ENCODE peak calls at places on chromosomes 3 and 15, in ten cellular contexts. J is psoas muscle, C is tibial nerve, B is fibroblast of lung, U is tibial artery, E is bronchial epithelial cell, P is BE2C, G is kidney epithelial cell, I is brain microvascular endothelial cell, T is cardiac muscle cell. Q is an unnamed sample.
A peak's percentile ranks its signal among the peaks of the same experiment; 100 is the strongest.

GRCh38 chr15:40061212-40061901 is 22.4 kb upstream of the SRP14 start:
- DNase-seq in C (no peak), B (no peak), I (no peak), G (no peak), T (no peak), J (no peak), E (no peak), U (peak; percentile 4), P (no peak), Q (no peak)

GRCh38 chr3:9866639-9867038 is 13.4 kb downstream of the CIDEC start:
- DNase-seq in I (no peak), P (no peak), C (no peak), E (no peak), B (no peak), G (no peak), J (no peak), T (peak; percentile 61), U (no peak), Q (no peak)

GRCh38 chr3:142053244-142053643 is 96.1 kb downstream of the TFDP2 start:
- DNase-seq in B (no peak), J (no peak), U (no peak), C (no peak), E (no peak), P (no peak), G (no peak), I (no peak), T (no peak), Q (no peak)

GRCh38 chr3:103056953-103057450 is 622.2 kb downstream of the ZPLD1 start:
- DNase-seq in I (no peak), P (no peak), T (no peak), U (no peak), E (no peak), B (no peak), C (no peak), J (no peak), G (no peak), Q (no peak)

GRCh38 chr3:119352235-119352634 is 58.1 kb downstream of the ARHGAP31 start:
- DNase-seq in E (peak; percentile 41), J (no peak), I (peak; percentile 20), B (no peak), T (no peak), G (no peak), C (no peak), P (no peak), U (no peak), Q (peak; percentile 79)

GRCh38 chr3:168395551-168395950 is 299.8 kb upstream of the GOLIM4 start:
- DNase-seq in T (no peak), G (no peak), C (no peak), E (no peak), J (no peak), B (no peak), P (no peak), I (peak; percentile 25), U (no peak), Q (no peak)

GRCh38 chr3:156668073-156668763 is 6.2 kb upstream of the TIPARP start:
- DNase-seq in J (no peak), E (peak; percentile 79), P (no peak), G (no peak), I (no peak), B (peak; percentile 62), C (no peak), U (no peak), T (no peak), Q (no peak)

GRCh38 chr15:30929064-30929669 is 25.5 kb downstream of the FAN1 start:
- DNase-seq in U (no peak), B (no peak), T (no peak), I (no peak), J (no peak), G (no peak), P (peak; percentile 82), E (no peak), C (no peak), Q (no peak)

GRCh38 chr15:45181491-45182285 is 6.1 kb downstream of the SHF start:
- DNase-seq in T (no peak), G (no peak), I (no peak), C (no peak), B (no peak), E (no peak), P (peak; percentile 52), J (no peak), U (no peak), Q (no peak)

GRCh38 chr3:116005404-116005803 is 382.1 kb downstream of the GAP43 start:
- DNase-seq in E (peak; percentile 97), I (peak; percentile 98), B (peak; percentile 89), J (no peak), T (peak; percentile 92), G (peak; percentile 96), U (no peak), C (no peak), P (peak; percentile 60), Q (no peak)

GRCh38 chr15:35121611-35122359 is 36.7 kb upstream of the NANOGP8 start:
- DNase-seq in U (peak; percentile 20), J (peak; percentile 45), I (no peak), B (no peak), E (no peak), P (no peak), T (no peak), G (no peak), C (no peak), Q (no peak)

GRCh38 chr3:51955893-51956770 is 951 bp downstream of the GPR62 start:
- DNase-seq in E (peak; percentile 74), C (no peak), B (peak; percentile 54), I (no peak), T (peak; percentile 83), U (no peak), G (no peak), J (peak; percentile 82), P (no peak), Q (no peak)

GRCh38 chr3:52670621-52671521 is 14.8 kb downstream of the PBRM1 start:
- DNase-seq in E (peak; percentile 100), B (peak; percentile 100), J (no peak), T (peak; percentile 99), I (peak; percentile 99), C (no peak), P (no peak), U (peak; percentile 36), G (peak; percentile 100), Q (peak; percentile 62)

GRCh38 chr15:40345867-40346578 is 4.8 kb upstream of the PHGR1 start:
- DNase-seq in I (no peak), T (no peak), J (peak; percentile 37), U (no peak), E (no peak), B (no peak), G (no peak), P (no peak), C (no peak), Q (no peak)

GRCh38 chr3:45981321-45982038 is 14.1 kb downstream of the FYCO1 start:
- DNase-seq in B (peak; percentile 25), I (peak; percentile 65), E (no peak), J (no peak), T (peak; percentile 46), U (no peak), P (no peak), G (peak; percentile 64), C (no peak), Q (no peak)

GRCh38 chr3:46239301-46239938 is 2.8 kb upstream of the CCR3 start:
- DNase-seq in I (no peak), T (no peak), G (no peak), B (no peak), P (no peak), U (no peak), E (peak; percentile 80), C (no peak), J (no peak), Q (no peak)

GRCh38 chr3:13687409-13687989 is 138.6 kb downstream of the FBLN2 start:
- DNase-seq in P (no peak), I (no peak), T (no peak), E (no peak), C (no peak), G (no peak), U (no peak), B (no peak), J (no peak), Q (no peak)

GRCh38 chr3:197183582-197183981 is 114.8 kb downstream of the DLG1 start:
- DNase-seq in U (no peak), J (peak; percentile 48), T (no peak), I (no peak), P (peak; percentile 65), G (no peak), C (no peak), B (no peak), E (no peak), Q (no peak)

DNA sequence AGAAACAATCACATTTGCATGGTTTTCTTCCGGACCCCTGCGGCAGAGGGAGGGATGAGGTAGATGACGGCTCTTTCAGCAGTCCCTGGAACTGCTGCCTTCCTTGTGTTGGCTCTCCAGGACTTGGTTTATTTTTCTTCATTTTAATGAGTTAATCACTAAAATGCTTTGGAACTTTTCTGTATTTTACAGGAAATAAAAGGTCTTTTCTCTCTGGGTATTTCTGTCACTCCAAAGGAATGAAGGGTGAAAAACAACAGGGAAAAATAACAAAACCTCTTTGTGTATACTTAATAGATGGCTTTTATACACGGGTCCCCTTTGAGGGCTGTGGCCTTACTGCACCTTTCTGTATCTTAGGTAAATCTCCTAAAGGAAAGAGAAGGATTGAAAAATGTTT is 63.6 kb downstream of the TTC23 start:
- DNase-seq in U (no peak), B (no peak), T (no peak), G (no peak), C (no peak), P (no peak), E (no peak), I (no peak), J (no peak), Q (no peak)
- H3K4me3 ChIP-seq in U (no peak overlapping the region), B (no peak overlapping the region), T (no peak overlapping the region), G (no peak overlapping the region), C (no peak overlapping the region), P (no peak overlapping the region), E (no peak overlapping the region), I (no peak overlapping the region), J (no peak overlapping the region), Q (no peak overlapping the region)

GRCh38 chr15:27833178-27833577 is 265.9 kb downstream of the OCA2 start:
- DNase-seq in P (no peak), C (no peak), B (no peak), E (no peak), U (no peak), T (no peak), I (no peak), J (no peak), G (no peak), Q (no peak)
- TF ChIP-seq CTCF in P (no peak), C (no peak), B (no peak), E (no peak), U (no peak), T (no peak), I (no peak), J (no peak), G (no peak), Q (no peak)

DNA sequence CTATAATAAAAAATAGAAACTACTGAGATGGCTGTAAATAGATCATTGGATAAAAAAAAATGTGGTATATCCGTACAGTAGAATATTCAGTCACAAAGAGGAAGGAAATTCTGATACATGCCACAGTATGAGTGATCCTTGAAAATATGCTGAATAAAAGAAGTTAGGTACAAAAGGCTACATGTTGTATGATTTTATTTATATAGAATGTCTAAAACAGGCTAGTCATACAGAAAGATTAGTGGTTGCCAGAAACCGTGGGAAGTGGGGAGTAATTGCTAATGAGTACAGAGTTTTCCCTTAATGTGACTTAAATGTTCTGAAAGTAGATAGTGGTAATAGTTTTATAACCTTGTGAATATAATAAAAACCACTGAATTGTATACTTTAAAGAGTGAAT is 24.9 kb upstream of the FAH start:
- DNase-seq in G (no peak), J (no peak), I (no peak), E (no peak), P (no peak), B (no peak), C (no peak), U (no peak), T (no peak), Q (no peak)
- H3K36me3 ChIP-seq in G (no peaks in the 10 kb centered on the region), J (peaks cover 11% of the 10 kb centered on the region), I (peaks cover 19% of the 10 kb centered on the region), E (peaks cover 4% of the 10 kb centered on the region), P (peaks cover 11% of the 10 kb centered on the region), B (peaks cover 2% of the 10 kb centered on the region), C (peaks cover 74% of the 10 kb centered on the region), U (peaks cover 33% of the 10 kb centered on the region), T (peaks cover 19% of the 10 kb centered on the region), Q (peaks cover 11% of the 10 kb centered on the region)

GRCh38 chr3:88005066-88005465 is 53.7 kb downstream of the CGGBP1 start:
- DNase-seq in I (no peak), J (no peak), G (peak; percentile 9), C (no peak), P (no peak), T (peak; percentile 55), E (peak; percentile 39), B (peak; percentile 58), U (no peak), Q (no peak)
- H3K4me3 ChIP-seq in I (no peak overlapping the region), J (no peak overlapping the region), G (no peak overlapping the region), C (no peak overlapping the region), P (no peak overlapping the region), T (no peak overlapping the region), E (no peak overlapping the region), B (no peak overlapping the region), U (no peak overlapping the region), Q (no peak overlapping the region)

Q was measured in GM06990.